ENCODE peak calls at places on chromosomes 13 and 19, in eight cellular contexts. One of them, this sample, is unnamed.

GRCh38 chr13:112447306-112447705 is 71.2 kb downstream of the SPACA7 start:
- DNase-seq in endothelial cell: no peak
- DNase-seq in neural progenitor cell: no peak
- DNase-seq in nucleus accumbens: no peak
- DNase-seq in GM18507: no peak
- DNase-seq in DMS153: no peak
- DNase-seq in PC-3: no peak
- DNase-seq in smooth muscle cell of the brain vasculature: no peak
- DNase-seq in this sample: no peak

GRCh38 chr13:106259928-106260327 is 275.5 kb downstream of the EFNB2 start:
- DNase-seq in endothelial cell: no peak
- DNase-seq in neural progenitor cell: no peak
- DNase-seq in nucleus accumbens: no peak
- DNase-seq in GM18507: no peak
- DNase-seq in DMS153: no peak
- DNase-seq in PC-3: no peak
- DNase-seq in smooth muscle cell of the brain vasculature: no peak
- DNase-seq in this sample: no peak

GRCh38 chr19:30381366-30381765 is 9.2 kb downstream of the ZNF536 start:
- DNase-seq in endothelial cell: no peak
- DNase-seq in neural progenitor cell: no peak
- DNase-seq in nucleus accumbens: no peak
- DNase-seq in GM18507: no peak
- DNase-seq in DMS153: no peak
- DNase-seq in PC-3: no peak
- DNase-seq in smooth muscle cell of the brain vasculature: no peak
- DNase-seq in this sample: peak

GRCh38 chr19:39223703-39224279 is 19.7 kb upstream of the SYCN start:
- DNase-seq in endothelial cell: peak
- DNase-seq in neural progenitor cell: peak
- DNase-seq in nucleus accumbens: no peak
- DNase-seq in GM18507: no peak
- DNase-seq in DMS153: no peak
- DNase-seq in PC-3: peak
- DNase-seq in smooth muscle cell of the brain vasculature: no peak
- DNase-seq in this sample: no peak

GRCh38 chr19:13839193-13839937 is 37.6 kb upstream of the NANOS3 start:
- DNase-seq in endothelial cell: no peak
- DNase-seq in neural progenitor cell: peak
- DNase-seq in nucleus accumbens: no peak
- DNase-seq in GM18507: peak
- DNase-seq in DMS153: peak
- DNase-seq in PC-3: peak
- DNase-seq in smooth muscle cell of the brain vasculature: no peak
- DNase-seq in this sample: peak

GRCh38 chr13:76210262-76210661 is 574.1 kb downstream of the LMO7 start:
- DNase-seq in endothelial cell: no peak
- DNase-seq in neural progenitor cell: no peak
- DNase-seq in nucleus accumbens: no peak
- DNase-seq in GM18507: no peak
- DNase-seq in DMS153: peak
- DNase-seq in PC-3: peak
- DNase-seq in smooth muscle cell of the brain vasculature: no peak
- DNase-seq in this sample: no peak

GRCh38 chr19:13087795-13088537 is 14.7 kb downstream of the LYL1 start:
- DNase-seq in endothelial cell: no peak
- DNase-seq in neural progenitor cell: no peak
- DNase-seq in nucleus accumbens: no peak
- DNase-seq in GM18507: no peak
- DNase-seq in DMS153: no peak
- DNase-seq in PC-3: no peak
- DNase-seq in smooth muscle cell of the brain vasculature: no peak
- DNase-seq in this sample: no peak

GRCh38 chr19:34188388-34188787 is 16.1 kb downstream of the LSM14A start:
- DNase-seq in endothelial cell: no peak
- DNase-seq in neural progenitor cell: no peak
- DNase-seq in nucleus accumbens: no peak
- DNase-seq in GM18507: no peak
- DNase-seq in DMS153: no peak
- DNase-seq in PC-3: no peak
- DNase-seq in smooth muscle cell of the brain vasculature: no peak
- DNase-seq in this sample: no peak

GRCh38 chr19:7456964-7457541 is 31.8 kb downstream of the PEX11G start:
- DNase-seq in endothelial cell: no peak
- DNase-seq in neural progenitor cell: no peak
- DNase-seq in nucleus accumbens: no peak
- DNase-seq in GM18507: no peak
- DNase-seq in DMS153: no peak
- DNase-seq in PC-3: peak
- DNase-seq in smooth muscle cell of the brain vasculature: no peak
- DNase-seq in this sample: no peak

GRCh38 chr13:50208826-50209335 is 193.6 kb downstream of the KCNRG start:
- DNase-seq in endothelial cell: peak
- DNase-seq in neural progenitor cell: peak
- DNase-seq in nucleus accumbens: no peak
- DNase-seq in GM18507: no peak
- DNase-seq in DMS153: no peak
- DNase-seq in PC-3: peak
- DNase-seq in smooth muscle cell of the brain vasculature: peak
- DNase-seq in this sample: peak

GRCh38 chr13:106318941-106319411 is 216.5 kb downstream of the EFNB2 start:
- DNase-seq in endothelial cell: no peak
- DNase-seq in neural progenitor cell: no peak
- DNase-seq in nucleus accumbens: no peak
- DNase-seq in GM18507: no peak
- DNase-seq in DMS153: no peak
- DNase-seq in PC-3: peak
- DNase-seq in smooth muscle cell of the brain vasculature: peak
- DNase-seq in this sample: no peak

GRCh38 chr19:1057185-1057857 is 9.6 kb upstream of the ARHGAP45 start:
- DNase-seq in endothelial cell: no peak
- DNase-seq in neural progenitor cell: peak
- DNase-seq in nucleus accumbens: no peak
- DNase-seq in GM18507: no peak
- DNase-seq in DMS153: no peak
- DNase-seq in PC-3: peak
- DNase-seq in smooth muscle cell of the brain vasculature: no peak
- DNase-seq in this sample: no peak

GRCh38 chr13:18952225-18953016 is 229.2 kb downstream of the TUBA3C start:
- DNase-seq in endothelial cell: no peak
- DNase-seq in neural progenitor cell: no peak
- DNase-seq in nucleus accumbens: no peak
- DNase-seq in GM18507: no peak
- DNase-seq in DMS153: no peak
- DNase-seq in PC-3: no peak
- DNase-seq in smooth muscle cell of the brain vasculature: no peak
- DNase-seq in this sample: no peak

GRCh38 chr19:29677001-29677781 is 11.9 kb downstream of the PLEKHF1 start:
- DNase-seq in endothelial cell: no peak
- DNase-seq in neural progenitor cell: no peak
- DNase-seq in nucleus accumbens: no peak
- DNase-seq in GM18507: no peak
- DNase-seq in DMS153: no peak
- DNase-seq in PC-3: no peak
- DNase-seq in smooth muscle cell of the brain vasculature: no peak
- DNase-seq in this sample: no peak

GRCh38 chr13:42064259-42064658 is 15.8 kb downstream of the DGKH start:
- DNase-seq in endothelial cell: no peak
- DNase-seq in neural progenitor cell: no peak
- DNase-seq in nucleus accumbens: no peak
- DNase-seq in GM18507: no peak
- DNase-seq in DMS153: no peak
- DNase-seq in PC-3: no peak
- DNase-seq in smooth muscle cell of the brain vasculature: no peak
- DNase-seq in this sample: no peak

GRCh38 chr19:54325194-54325621 is 12.2 kb upstream of the LILRA5 start:
- DNase-seq in endothelial cell: peak
- DNase-seq in neural progenitor cell: peak
- DNase-seq in nucleus accumbens: no peak
- DNase-seq in GM18507: no peak
- DNase-seq in DMS153: no peak
- DNase-seq in PC-3: peak
- DNase-seq in smooth muscle cell of the brain vasculature: no peak
- DNase-seq in this sample: no peak

GRCh38 chr13:113933901-113934300 is 40.0 kb downstream of the C13orf46 start:
- DNase-seq in endothelial cell: no peak
- DNase-seq in neural progenitor cell: no peak
- DNase-seq in nucleus accumbens: no peak
- DNase-seq in GM18507: no peak
- DNase-seq in DMS153: no peak
- DNase-seq in PC-3: no peak
- DNase-seq in smooth muscle cell of the brain vasculature: no peak
- DNase-seq in this sample: peak

GRCh38 chr13:41111454-41111853 is 21.1 kb downstream of the KBTBD6 start:
- DNase-seq in endothelial cell: no peak
- DNase-seq in neural progenitor cell: no peak
- DNase-seq in nucleus accumbens: no peak
- DNase-seq in GM18507: no peak
- DNase-seq in DMS153: no peak
- DNase-seq in PC-3: no peak
- DNase-seq in smooth muscle cell of the brain vasculature: no peak
- DNase-seq in this sample: no peak

GRCh38 chr13:90696254-90696653 is 651.2 kb upstream of the MIR17HG start:
- DNase-seq in endothelial cell: no peak
- DNase-seq in neural progenitor cell: no peak
- DNase-seq in nucleus accumbens: no peak
- DNase-seq in GM18507: no peak
- DNase-seq in DMS153: no peak
- DNase-seq in PC-3: peak
- DNase-seq in smooth muscle cell of the brain vasculature: no peak
- DNase-seq in this sample: no peak

GRCh38 chr13:101554420-101555125 is 102.1 kb downstream of the ITGBL1 start:
- DNase-seq in endothelial cell: no peak
- DNase-seq in neural progenitor cell: no peak
- DNase-seq in nucleus accumbens: no peak
- DNase-seq in GM18507: no peak
- DNase-seq in DMS153: no peak
- DNase-seq in PC-3: peak
- DNase-seq in smooth muscle cell of the brain vasculature: no peak
- DNase-seq in this sample: no peak

GRCh38 chr19:52492991-52493470 is 34.4 kb upstream of the ZNF808 start:
- DNase-seq in endothelial cell: peak
- DNase-seq in neural progenitor cell: peak
- DNase-seq in nucleus accumbens: no peak
- DNase-seq in GM18507: no peak
- DNase-seq in DMS153: no peak
- DNase-seq in PC-3: no peak
- DNase-seq in smooth muscle cell of the brain vasculature: no peak
- DNase-seq in this sample: no peak

GRCh38 chr19:51359294-51359693 is 6.9 kb downstream of the ETFB start:
- DNase-seq in endothelial cell: no peak
- DNase-seq in neural progenitor cell: no peak
- DNase-seq in nucleus accumbens: no peak
- DNase-seq in GM18507: no peak
- DNase-seq in DMS153: no peak
- DNase-seq in PC-3: peak
- DNase-seq in smooth muscle cell of the brain vasculature: peak
- DNase-seq in this sample: no peak

GRCh38 chr19:27964165-27964564 is 1248.8 kb downstream of the UQCRFS1 start:
- DNase-seq in endothelial cell: no peak
- DNase-seq in neural progenitor cell: no peak
- DNase-seq in nucleus accumbens: no peak
- DNase-seq in GM18507: no peak
- DNase-seq in DMS153: no peak
- DNase-seq in PC-3: no peak
- DNase-seq in smooth muscle cell of the brain vasculature: no peak
- DNase-seq in this sample: no peak

GRCh38 chr19:45668342-45668871 is 386 bp downstream of the GIPR start:
- DNase-seq in endothelial cell: no peak
- DNase-seq in neural progenitor cell: no peak
- DNase-seq in nucleus accumbens: no peak
- DNase-seq in GM18507: no peak
- DNase-seq in DMS153: no peak
- DNase-seq in PC-3: no peak
- DNase-seq in smooth muscle cell of the brain vasculature: no peak
- DNase-seq in this sample: no peak

GRCh38 chr13:72952529-72953141 is 106.2 kb upstream of the KLF5 start:
- DNase-seq in endothelial cell: no peak
- DNase-seq in neural progenitor cell: no peak
- DNase-seq in nucleus accumbens: no peak
- DNase-seq in GM18507: no peak
- DNase-seq in DMS153: no peak
- DNase-seq in PC-3: peak
- DNase-seq in smooth muscle cell of the brain vasculature: no peak
- DNase-seq in this sample: no peak

GRCh38 chr19:42293539-42293938 is 8.4 kb upstream of the PRR19 start:
- DNase-seq in endothelial cell: no peak
- DNase-seq in neural progenitor cell: peak
- DNase-seq in nucleus accumbens: no peak
- DNase-seq in GM18507: no peak
- DNase-seq in DMS153: no peak
- DNase-seq in PC-3: no peak
- DNase-seq in smooth muscle cell of the brain vasculature: no peak
- DNase-seq in this sample: no peak

This sample was measured in suprapubic skin.